ENCODE peak calls at places on chromosomes 16 and 17, in seven cellular contexts. W, V, X, B, K, D and I are unnamed samples. For H3K36me3, the result is how much of the 10 kb centered on the place peaks cover.

GRCh38 chr16:89281829-89282228 is 64.3 kb downstream of the ZNF778 start:
- DNase-seq in W (no peak), V (no peak), X (no peak), B (no peak), K (no peak), D (no peak), I (no peak)

GRCh38 chr16:12143776-12144175 is 167.2 kb downstream of the SNX29 start:
- DNase-seq in W (no peak), V (no peak), X (no peak), B (no peak), K (no peak), D (no peak), I (no peak)

GRCh38 chr17:5846001-5846400 is 224.2 kb upstream of the WSCD1 start:
- DNase-seq in W (no peak), V (no peak), X (no peak), B (no peak), K (no peak), D (no peak), I (no peak)

GRCh38 chr16:28297784-28298510 is 5.6 kb downstream of the SBK1 start:
- DNase-seq in W (no peak), V (no peak), X (no peak), B (no peak), K (no peak), D (no peak), I (no peak)

GRCh38 chr16:24876231-24876630 is 30.5 kb downstream of the SLC5A11 start:
- DNase-seq in W (peak), V (no peak), X (no peak), B (peak), K (no peak), D (no peak), I (no peak)

GRCh38 chr16:88804173-88804551 is 573 bp downstream of the CDT1 start:
- DNase-seq in W (no peak), V (no peak), X (no peak), B (no peak), K (no peak), D (peak), I (no peak)

GRCh38 chr16:20844588-20844987 is 38.3 kb downstream of the REXO5 start:
- DNase-seq in W (no peak), V (no peak), X (no peak), B (no peak), K (no peak), D (no peak), I (no peak)

GRCh38 chr17:8611135-8611534 is 19.4 kb downstream of the MYH10 start:
- DNase-seq in W (no peak), V (no peak), X (no peak), B (no peak), K (peak), D (peak), I (no peak)

GRCh38 chr16:11672206-11673090 is 4.2 kb downstream of the SNN start:
- DNase-seq in W (peak), V (peak), X (no peak), B (no peak), K (no peak), D (no peak), I (no peak)

GRCh38 chr16:29819506-29819905 is 756 bp upstream of the MVP start:
- DNase-seq in W (peak), V (no peak), X (no peak), B (no peak), K (no peak), D (no peak), I (no peak)

GRCh38 chr16:8486985-8487384 is 103.3 kb downstream of the TMEM114 start:
- DNase-seq in W (no peak), V (no peak), X (no peak), B (no peak), K (no peak), D (no peak), I (no peak)

GRCh38 chr17:78316867-78317816 is 42.7 kb downstream of the SOCS3 start:
- DNase-seq in W (peak), V (peak), X (peak), B (no peak), K (no peak), D (no peak), I (no peak)
- H3K4me3 ChIP-seq in W (no peak), V (no peak), X (no peak), B (no peak), K (no peak), D (no peak), I (peak)

GRCh38 chr17:19339341-19339815 is 23.1 kb downstream of the B9D1 start:
- DNase-seq in W (peak), V (no peak), X (no peak), B (no peak), K (no peak), D (no peak), I (no peak)

GRCh38 chr17:19335951-19336631 is 26.4 kb downstream of the B9D1 start:
- DNase-seq in W (peak), V (no peak), X (peak), B (peak), K (no peak), D (no peak), I (no peak)

GRCh38 chr17:19338031-19338990 is 24.2 kb downstream of the B9D1 start:
- DNase-seq in W (peak), V (peak), X (peak), B (peak), K (no peak), D (no peak), I (no peak)

GRCh38 chr17:19337712-19338023 is 24.9 kb downstream of the B9D1 start:
- DNase-seq in W (no peak), V (no peak), X (peak), B (peak), K (no peak), D (no peak), I (no peak)

GRCh38 chr17:19336938-19337711 is 25.4 kb downstream of the B9D1 start:
- DNase-seq in W (peak), V (no peak), X (peak), B (peak), K (no peak), D (no peak), I (no peak)
- TF ChIP-seq CTCF in W (no peak), V (peak), X (no peak), B (no peak), K (no peak), D (no peak), I (no peak)

GRCh38 chr17:79104898-79105600 is 30.4 kb downstream of the ENGASE start:
- DNase-seq in W (no peak), V (no peak), X (no peak), B (no peak), K (no peak), D (no peak), I (no peak)
- H3K36me3 ChIP-seq in W (under half), V (under half), X (under half), B (half or more), K (under half), D (under half), I (under half)

GRCh38 chr16:66427036-66427446 is at the start of gene BEAN1:
- DNase-seq in W (peak), V (peak), X (peak), B (peak), K (no peak), D (no peak), I (no peak)

GRCh38 chr16:66427871-66428681 is 981 bp downstream of the BEAN1 start:
- DNase-seq in W (peak), V (no peak), X (peak), B (no peak), K (no peak), D (no peak), I (no peak)

GRCh38 chr16:66426112-66427035 is 721 bp upstream of the BEAN1 start:
- DNase-seq in W (peak), V (no peak), X (peak), B (peak), K (no peak), D (peak), I (no peak)

GRCh38 chr16:66428682-66429251 is 1.7 kb downstream of the BEAN1 start:
- DNase-seq in W (peak), V (no peak), X (no peak), B (no peak), K (no peak), D (no peak), I (no peak)

DNA sequence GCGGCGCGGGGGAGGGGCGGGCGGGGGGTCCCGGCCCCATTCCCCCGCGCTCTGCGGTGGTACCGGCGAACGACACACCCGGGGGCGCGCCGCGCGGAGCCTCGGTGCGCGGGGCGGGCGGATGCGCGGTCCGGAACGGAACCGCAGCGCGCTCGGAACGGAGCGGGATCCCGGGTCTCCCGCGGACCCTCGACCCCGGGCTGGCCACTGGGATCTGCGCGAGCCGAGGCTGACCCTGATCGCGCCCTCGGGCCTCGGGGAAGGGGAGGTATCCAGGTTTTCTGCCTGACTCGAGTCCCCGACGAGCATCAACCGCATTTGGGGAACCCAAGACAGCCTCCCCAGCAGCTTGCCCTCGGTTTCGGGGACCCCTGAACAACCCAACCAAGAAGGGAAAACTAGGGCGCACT is 361 bp downstream of the BEAN1 start:
- DNase-seq in W (peak), V (no peak), X (no peak), B (no peak), K (no peak), D (no peak), I (no peak)
- H3K4me3 ChIP-seq in W (peak), V (no peak), X (peak), B (peak), K (peak), D (peak), I (peak)

DNA sequence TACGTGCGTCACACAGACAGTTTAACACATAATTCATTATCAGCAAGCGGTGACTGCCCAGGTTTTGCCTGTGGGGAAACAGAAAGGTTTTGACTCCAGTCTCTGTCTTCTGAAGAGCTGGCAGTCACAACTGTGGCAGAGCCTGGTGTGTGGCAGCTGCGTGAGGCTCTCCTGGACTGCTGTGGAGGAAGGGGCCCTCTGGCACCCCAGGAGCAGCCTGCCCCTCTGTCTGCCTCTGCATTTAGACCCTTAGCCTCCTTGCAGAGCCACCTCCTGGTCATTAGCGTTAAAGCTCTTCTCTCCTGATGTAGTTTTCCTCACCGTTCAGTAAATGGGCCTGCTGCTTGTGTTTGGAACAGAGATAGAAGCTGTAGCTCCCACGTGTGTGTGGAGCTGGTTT is 10.9 kb downstream of the RAB40C start:
- DNase-seq in W (no peak), V (no peak), X (peak), B (no peak), K (no peak), D (no peak), I (no peak)
- TF ChIP-seq CTCF in W (peak), V (no peak), X (peak), B (no peak), K (peak), D (no peak), I (peak)